ENCODE peak calls at places on chromosomes 3 and 15, in nine cellular contexts. C, K, X, E, I, M, P, B and D are unnamed samples.

GRCh38 chr3:47009225-47010049 is 30.0 kb downstream of the NBEAL2 start:
- DNase-seq in C (peak; percentile 62), K (peak; percentile 36), X (no peak), E (no peak), I (peak; percentile 57), M (peak; percentile 92), P (peak; percentile 69), B (no peak), D (peak; percentile 88)

GRCh38 chr3:53612508-53612907 is 118.1 kb downstream of the CACNA1D start:
- DNase-seq in C (no peak), K (no peak), X (no peak), E (no peak), I (no peak), M (no peak), P (no peak), B (no peak), D (no peak)

GRCh38 chr15:27694506-27695077 is 404.5 kb downstream of the OCA2 start:
- DNase-seq in C (no peak), K (no peak), X (no peak), E (peak; percentile 15), I (no peak), M (no peak), P (no peak), B (no peak), D (no peak)

GRCh38 chr15:39232512-39232911 is 348.4 kb upstream of the THBS1 start:
- DNase-seq in C (no peak), K (peak; percentile 69), X (no peak), E (no peak), I (no peak), M (peak; percentile 79), P (no peak), B (no peak), D (no peak)

GRCh38 chr15:31801152-31801551 is 229.2 kb upstream of the CHRNA7 start:
- DNase-seq in C (no peak), K (no peak), X (no peak), E (no peak), I (no peak), M (no peak), P (no peak), B (no peak), D (no peak)

GRCh38 chr3:46700772-46701171 is 420 bp upstream of the TMIE start:
- DNase-seq in C (no peak), K (no peak), X (no peak), E (peak; percentile 50), I (no peak), M (no peak), P (no peak), B (no peak), D (no peak)

GRCh38 chr3:48409291-48410201 is 20.3 kb downstream of the PLXNB1 start:
- DNase-seq in C (no peak), K (no peak), X (no peak), E (no peak), I (no peak), M (no peak), P (no peak), B (no peak), D (peak; percentile 12)

GRCh38 chr3:185342458-185343169 is 20.3 kb upstream of the MAP3K13 start:
- DNase-seq in C (no peak), K (no peak), X (no peak), E (no peak), I (no peak), M (no peak), P (no peak), B (no peak), D (no peak)

GRCh38 chr3:23629181-23629893 is 176.4 kb upstream of the UBE2E1 start:
- DNase-seq in C (no peak), K (no peak), X (no peak), E (peak; percentile 31), I (no peak), M (peak; percentile 53), P (no peak), B (no peak), D (peak; percentile 49)

GRCh38 chr3:19891740-19892139 is 42.3 kb downstream of the EFHB start:
- DNase-seq in C (no peak), K (no peak), X (no peak), E (no peak), I (no peak), M (peak; percentile 31), P (no peak), B (no peak), D (no peak)

GRCh38 chr3:112619295-112619694 is 21.6 kb downstream of the CCDC80 start:
- DNase-seq in C (no peak), K (no peak), X (no peak), E (no peak), I (no peak), M (peak; percentile 60), P (no peak), B (peak; percentile 29), D (no peak)

GRCh38 chr3:150826466-150827282 is 63.7 kb upstream of the SIAH2 start:
- DNase-seq in C (no peak), K (no peak), X (no peak), E (no peak), I (no peak), M (no peak), P (no peak), B (no peak), D (no peak)

GRCh38 chr15:53072077-53072476 is 281.9 kb upstream of the ONECUT1 start:
- DNase-seq in C (no peak), K (no peak), X (peak; percentile 81), E (peak; percentile 60), I (no peak), M (peak; percentile 29), P (no peak), B (peak; percentile 82), D (peak; percentile 56)

GRCh38 chr3:39387411-39387975 is 4.3 kb downstream of the SLC25A38 start:
- DNase-seq in C (no peak), K (no peak), X (peak; percentile 1), E (no peak), I (no peak), M (no peak), P (no peak), B (no peak), D (no peak)

GRCh38 chr3:182671942-182672341 is 121.4 kb upstream of the ATP11B start:
- DNase-seq in C (no peak), K (peak; percentile 36), X (peak; percentile 21), E (no peak), I (no peak), M (no peak), P (no peak), B (no peak), D (no peak)

GRCh38 chr3:16704938-16705337 is 99.7 kb upstream of the DAZL start:
- DNase-seq in C (no peak), K (no peak), X (no peak), E (no peak), I (no peak), M (no peak), P (no peak), B (no peak), D (no peak)

GRCh38 chr15:78983146-78983918 is 38.5 kb upstream of the CTSH start:
- DNase-seq in C (no peak), K (no peak), X (no peak), E (no peak), I (no peak), M (no peak), P (no peak), B (no peak), D (no peak)

GRCh38 chr3:151087648-151088047 is 2.2 kb downstream of the MED12L start:
- DNase-seq in C (no peak), K (no peak), X (no peak), E (no peak), I (no peak), M (no peak), P (no peak), B (no peak), D (no peak)

GRCh38 chr3:85589145-85589544 is 630.4 kb downstream of the CADM2 start:
- DNase-seq in C (no peak), K (no peak), X (no peak), E (no peak), I (no peak), M (no peak), P (no peak), B (no peak), D (no peak)

GRCh38 chr3:122560680-122561079 is 3.4 kb downstream of the PARP9 start:
- DNase-seq in C (peak; percentile 45), K (no peak), X (peak; percentile 78), E (peak; percentile 35), I (peak; percentile 58), M (peak; percentile 72), P (no peak), B (peak; percentile 34), D (peak; percentile 63)

GRCh38 chr15:63288342-63288741 is 10.9 kb downstream of the APH1B start:
- DNase-seq in C (no peak), K (no peak), X (no peak), E (no peak), I (no peak), M (no peak), P (no peak), B (no peak), D (no peak)

GRCh38 chr3:56825579-56826438 is 24.1 kb upstream of the ARHGEF3 start:
- DNase-seq in C (no peak), K (no peak), X (peak; percentile 55), E (no peak), I (no peak), M (no peak), P (no peak), B (no peak), D (no peak)

GRCh38 chr15:35522061-35522460 is 23.9 kb downstream of the DPH6 start:
- DNase-seq in C (no peak), K (no peak), X (no peak), E (no peak), I (no peak), M (peak; percentile 90), P (no peak), B (no peak), D (no peak)